ENCODE peak calls at places on chromosomes 7 and 10, in four cellular contexts. One of them, this sample, is unnamed.

GRCh38 chr7:57348646-57349269 is 101.2 kb upstream of the ZNF716 start:
- DNase-seq in tibial artery: no peak
- DNase-seq in BJ: no peak
- DNase-seq in AG09309: no peak
- DNase-seq in this sample: no peak

GRCh38 chr10:43046288-43046991 is 30.4 kb upstream of the RET start:
- DNase-seq in tibial artery: peak; percentile 20
- DNase-seq in BJ: no peak
- DNase-seq in AG09309: no peak
- DNase-seq in this sample: no peak

GRCh38 chr7:91082038-91082437 is 182.2 kb upstream of the FZD1 start:
- DNase-seq in tibial artery: no peak
- DNase-seq in BJ: peak; percentile 62
- DNase-seq in AG09309: peak; percentile 67
- DNase-seq in this sample: peak; percentile 62

GRCh38 chr10:97534746-97535367 is 36.1 kb downstream of the UBTD1 start:
- DNase-seq in tibial artery: no peak
- DNase-seq in BJ: no peak
- DNase-seq in AG09309: no peak
- DNase-seq in this sample: peak; percentile 52

GRCh38 chr7:29400435-29400834 is 163.2 kb upstream of the PRR15 start:
- DNase-seq in tibial artery: no peak
- DNase-seq in BJ: no peak
- DNase-seq in AG09309: no peak
- DNase-seq in this sample: no peak

GRCh38 chr10:86367339-86367951 is 850 bp upstream of the GRID1 start:
- DNase-seq in tibial artery: peak; percentile 22
- DNase-seq in BJ: no peak
- DNase-seq in AG09309: no peak
- DNase-seq in this sample: peak; percentile 15

GRCh38 chr10:13340626-13341370 is 7.3 kb downstream of the SEPHS1 start:
- DNase-seq in tibial artery: no peak
- DNase-seq in BJ: no peak
- DNase-seq in AG09309: no peak
- DNase-seq in this sample: no peak

GRCh38 chr10:29947701-29948060 is 111.7 kb downstream of the JCAD start:
- DNase-seq in tibial artery: no peak
- DNase-seq in BJ: no peak
- DNase-seq in AG09309: no peak
- DNase-seq in this sample: no peak

GRCh38 chr7:36390199-36391090 is 783 bp downstream of the ANLN start:
- DNase-seq in tibial artery: peak; percentile 34
- DNase-seq in BJ: peak; percentile 36
- DNase-seq in AG09309: peak; percentile 28
- DNase-seq in this sample: peak; percentile 87

GRCh38 chr7:66804001-66804400 is 63.5 kb downstream of the RABGEF1 start:
- DNase-seq in tibial artery: no peak
- DNase-seq in BJ: no peak
- DNase-seq in AG09309: no peak
- DNase-seq in this sample: peak; percentile 17

GRCh38 chr10:101569465-101569837 is 18.6 kb downstream of the POLL start:
- DNase-seq in tibial artery: no peak
- DNase-seq in BJ: no peak
- DNase-seq in AG09309: no peak
- DNase-seq in this sample: no peak
- H3K4me3 ChIP-seq in tibial artery: no peak overlapping the region
- H3K4me3 ChIP-seq in BJ: peak overlapping the region; percentile 71
- H3K4me3 ChIP-seq in AG09309: peak overlapping the region; percentile 70
- H3K4me3 ChIP-seq in this sample: peak overlapping the region; percentile 63

GRCh38 chr7:107044347-107045194 is at the start of gene PRKAR2B:
- DNase-seq in tibial artery: peak; percentile 48
- DNase-seq in BJ: no peak
- DNase-seq in AG09309: no peak
- DNase-seq in this sample: peak; percentile 62
- TF ChIP-seq CTCF in tibial artery: no peak
- TF ChIP-seq CTCF in BJ: no peak
- TF ChIP-seq CTCF in AG09309: no peak
- TF ChIP-seq CTCF in this sample: no peak

DNA sequence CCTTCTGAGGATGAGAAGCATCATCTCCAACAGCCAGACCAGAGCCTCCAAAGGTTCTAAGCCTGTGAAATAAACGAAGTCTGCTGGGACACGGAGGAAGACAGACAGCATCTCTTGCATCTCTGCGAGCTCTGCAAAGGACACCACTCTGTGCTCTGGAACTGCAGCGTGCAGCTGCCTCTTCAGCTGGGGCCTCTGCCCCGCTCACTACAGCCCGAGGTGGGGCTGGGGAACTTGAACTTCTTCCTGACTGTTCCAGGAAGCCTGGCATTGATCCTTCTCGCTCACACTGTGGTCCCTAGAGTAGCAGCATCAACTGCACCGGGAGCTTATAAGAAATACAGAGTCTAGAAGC is 163.3 kb downstream of the USP6NL start:
- DNase-seq in tibial artery: no peak
- DNase-seq in BJ: no peak
- DNase-seq in AG09309: no peak
- DNase-seq in this sample: no peak
- H3K4me3 ChIP-seq in tibial artery: no peak overlapping the region
- H3K4me3 ChIP-seq in BJ: no peak overlapping the region
- H3K4me3 ChIP-seq in AG09309: no peak overlapping the region
- H3K4me3 ChIP-seq in this sample: no peak overlapping the region

DNA sequence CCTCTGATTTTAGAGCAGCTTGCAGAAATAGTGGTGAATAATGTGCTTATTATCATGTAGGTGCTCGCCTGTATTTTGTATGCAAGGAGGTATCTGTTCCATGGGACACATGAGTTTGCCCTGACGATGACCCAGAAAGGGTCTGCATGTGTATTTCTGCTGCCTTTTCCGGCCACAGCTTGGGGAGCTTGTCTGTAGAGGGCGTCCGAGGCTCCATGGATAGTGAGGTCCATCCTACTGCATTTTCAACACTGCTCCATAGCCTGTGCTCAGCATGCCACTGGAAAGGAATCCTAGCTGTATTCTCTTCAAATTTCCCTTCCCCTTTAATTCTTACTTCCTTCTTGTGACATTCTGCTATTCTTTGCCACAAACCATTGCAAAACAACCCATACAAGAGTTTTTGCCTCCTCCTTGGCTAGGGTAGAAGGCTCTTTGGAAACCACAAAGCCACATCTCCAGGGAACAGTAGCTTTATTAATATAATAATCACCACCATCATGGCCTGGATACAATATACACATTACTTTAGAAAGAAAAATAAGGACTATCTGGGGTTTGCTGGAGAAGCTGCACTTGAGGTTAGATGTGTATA is 127.7 kb downstream of the DYNC1I1 start:
- DNase-seq in tibial artery: no peak
- DNase-seq in BJ: no peak
- DNase-seq in AG09309: no peak
- DNase-seq in this sample: no peak
- TF ChIP-seq CTCF in tibial artery: no peak
- TF ChIP-seq CTCF in BJ: no peak
- TF ChIP-seq CTCF in AG09309: no peak
- TF ChIP-seq CTCF in this sample: no peak

GRCh38 chr10:101303087-101303753 is 50.7 kb upstream of the BTRC start:
- DNase-seq in tibial artery: no peak
- DNase-seq in BJ: no peak
- DNase-seq in AG09309: no peak
- DNase-seq in this sample: no peak

GRCh38 chr10:101308051-101308450 is 45.9 kb upstream of the BTRC start:
- DNase-seq in tibial artery: no peak
- DNase-seq in BJ: no peak
- DNase-seq in AG09309: no peak
- DNase-seq in this sample: no peak

GRCh38 chr10:101304316-101304715 is 49.6 kb upstream of the BTRC start:
- DNase-seq in tibial artery: no peak
- DNase-seq in BJ: no peak
- DNase-seq in AG09309: no peak
- DNase-seq in this sample: no peak

GRCh38 chr10:101301111-101301731 is 52.7 kb upstream of the BTRC start:
- DNase-seq in tibial artery: no peak
- DNase-seq in BJ: no peak
- DNase-seq in AG09309: no peak
- DNase-seq in this sample: peak; percentile 67

DNA sequence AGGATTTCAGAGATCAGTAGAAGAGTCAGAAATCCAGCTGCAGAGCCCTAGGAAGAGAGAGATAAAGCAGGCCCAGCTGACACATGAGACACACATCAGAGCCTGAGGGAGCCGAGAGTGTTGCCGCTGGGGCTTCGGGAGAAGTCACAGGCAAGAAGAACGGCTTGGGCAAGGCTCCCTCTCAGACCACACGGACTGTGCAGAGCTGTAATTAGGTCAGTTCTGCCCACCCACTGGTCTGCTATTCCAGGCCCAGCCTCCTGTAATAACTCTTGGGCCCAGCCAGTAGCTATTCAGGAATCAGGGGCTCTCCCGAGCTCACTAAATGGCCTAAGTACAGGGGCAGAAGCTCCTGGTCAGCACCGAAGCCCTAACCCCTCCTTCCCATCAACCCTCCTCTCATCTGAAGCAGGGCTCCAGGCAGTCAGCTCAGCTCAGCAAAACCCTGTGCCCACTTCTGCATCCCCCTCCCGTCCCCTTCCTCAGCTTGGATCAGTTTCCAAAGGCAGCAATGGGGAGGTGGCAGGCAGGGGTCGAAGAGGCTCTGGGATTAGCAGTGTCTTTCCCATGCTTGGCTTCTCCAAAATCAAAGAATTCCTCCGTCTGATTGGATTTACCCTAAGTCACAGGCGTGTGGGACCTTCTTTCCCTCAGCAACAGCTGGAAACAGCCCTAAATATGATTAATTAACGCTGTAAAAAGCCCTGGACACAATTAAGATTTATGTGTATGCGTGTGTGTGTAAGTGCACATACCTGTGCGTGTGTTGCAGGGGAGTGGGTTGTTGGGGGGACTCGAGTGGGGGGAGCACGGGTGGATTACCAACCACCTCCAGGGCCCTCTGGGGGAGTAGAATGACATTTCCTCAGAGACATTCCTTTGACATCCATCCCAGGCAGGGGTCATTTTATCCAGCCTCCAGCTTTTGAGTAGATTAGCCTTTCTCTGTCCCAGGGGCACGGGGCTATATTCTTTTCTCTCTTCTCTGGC is 48.4 kb upstream of the BTRC start:
- DNase-seq in tibial artery: no peak
- DNase-seq in BJ: no peak
- DNase-seq in AG09309: no peak
- DNase-seq in this sample: peak; percentile 15
- H3K4me3 ChIP-seq in tibial artery: no peak overlapping the region
- H3K4me3 ChIP-seq in BJ: no peak overlapping the region
- H3K4me3 ChIP-seq in AG09309: no peak overlapping the region
- H3K4me3 ChIP-seq in this sample: no peak overlapping the region

DNA sequence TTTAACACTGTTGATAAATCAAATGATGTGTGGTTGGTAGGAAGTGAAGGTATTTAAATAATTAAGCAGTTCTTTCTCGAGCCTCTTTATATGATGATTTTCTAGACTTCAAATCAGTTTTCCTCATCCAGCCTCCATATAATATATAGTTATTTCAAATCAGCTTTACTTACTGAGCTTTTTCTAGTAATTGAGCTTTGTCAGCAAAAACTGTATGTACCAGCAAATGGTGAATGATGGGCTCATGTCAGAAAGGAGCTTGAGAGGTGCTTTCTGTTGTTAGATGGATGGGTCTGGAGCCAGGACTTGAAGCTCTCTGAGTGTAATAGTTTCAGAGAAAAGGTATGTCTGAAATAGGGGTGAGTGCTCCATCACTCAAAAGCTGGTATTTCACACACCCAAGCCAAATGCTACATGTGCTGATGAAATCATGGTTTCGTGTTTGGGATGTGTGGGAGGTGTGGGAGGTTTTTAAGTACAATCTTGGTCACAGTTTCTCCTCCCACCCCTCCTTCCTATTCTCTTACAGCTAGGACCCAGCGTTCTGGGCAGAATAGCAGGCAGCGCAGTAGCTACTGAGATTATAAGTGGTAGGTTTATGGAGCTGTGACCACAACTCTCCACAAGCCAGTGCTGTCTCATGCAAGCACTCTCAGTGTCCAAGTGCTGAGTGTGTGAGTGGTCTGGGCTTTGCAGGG is 55.8 kb downstream of the LRMDA start:
- DNase-seq in tibial artery: no peak
- DNase-seq in BJ: no peak
- DNase-seq in AG09309: no peak
- DNase-seq in this sample: no peak
- TF ChIP-seq CTCF in tibial artery: no peak
- TF ChIP-seq CTCF in BJ: no peak
- TF ChIP-seq CTCF in AG09309: no peak
- TF ChIP-seq CTCF in this sample: no peak

GRCh38 chr10:124094419-124094785 is 1.0 kb upstream of the CHST15 start:
- DNase-seq in tibial artery: peak; percentile 35
- DNase-seq in BJ: no peak
- DNase-seq in AG09309: no peak
- DNase-seq in this sample: no peak
- H3K4me3 ChIP-seq in tibial artery: peak overlapping the region; percentile 78
- H3K4me3 ChIP-seq in BJ: no peak overlapping the region
- H3K4me3 ChIP-seq in AG09309: no peak overlapping the region
- H3K4me3 ChIP-seq in this sample: peak overlapping the region; percentile 64

GRCh38 chr10:70893227-70894006 is 5.1 kb upstream of the PCBD1 start:
- DNase-seq in tibial artery: no peak
- DNase-seq in BJ: no peak
- DNase-seq in AG09309: no peak
- DNase-seq in this sample: no peak
- TF ChIP-seq CTCF in tibial artery: no peak
- TF ChIP-seq CTCF in BJ: no peak
- TF ChIP-seq CTCF in AG09309: no peak
- TF ChIP-seq CTCF in this sample: no peak

GRCh38 chr7:74061840-74062539 is 21.6 kb upstream of the LIMK1 start:
- DNase-seq in tibial artery: peak; percentile 83
- DNase-seq in BJ: peak; percentile 58
- DNase-seq in AG09309: peak; percentile 85
- DNase-seq in this sample: peak; percentile 96
- H3K4me3 ChIP-seq in tibial artery: no peak overlapping the region
- H3K4me3 ChIP-seq in BJ: no peak overlapping the region
- H3K4me3 ChIP-seq in AG09309: peak overlapping the region; percentile 47
- H3K4me3 ChIP-seq in this sample: peak overlapping the region; percentile 23

This sample was measured in choroid plexus epithelial cell.